ENCODE peak calls at places on chromosome 11, in five cellular contexts. V is fibroblast of mammary gland, Z is epithelial cell of esophagus, A is cardiac muscle cell, H is foreskin fibroblast. M is an unnamed sample.

GRCh38 chr11:34150494-34151151 is 45.2 kb downstream of the NAT10 start:
- DNase-seq in V (peak; percentile 65), Z (no peak), A (no peak), H (peak; percentile 54), M (no peak)

GRCh38 chr11:64893194-64894069 is 15.0 kb upstream of the EHD1 start:
- DNase-seq in V (no peak), Z (no peak), A (no peak), H (no peak), M (no peak)

GRCh38 chr11:126284829-126285228 is 1.9 kb downstream of the TIRAP start:
- DNase-seq in V (peak; percentile 97), Z (peak; percentile 96), A (no peak), H (peak; percentile 92), M (peak; percentile 53)

GRCh38 chr11:36313073-36313472 is 17.0 kb downstream of the PRR5L start:
- DNase-seq in V (no peak), Z (peak; percentile 53), A (no peak), H (no peak), M (no peak)

GRCh38 chr11:116852261-116853125 is 15.1 kb upstream of the APOA1 start:
- DNase-seq in V (peak; percentile 80), Z (peak; percentile 64), A (no peak), H (peak; percentile 68), M (no peak)

GRCh38 chr11:405323-405975 is 9.3 kb downstream of the SIGIRR start:
- DNase-seq in V (peak; percentile 27), Z (no peak), A (no peak), H (no peak), M (no peak)

GRCh38 chr11:103326070-103326794 is 217.0 kb downstream of the DYNC2H1 start:
- DNase-seq in V (peak; percentile 84), Z (peak; percentile 75), A (peak; percentile 62), H (peak; percentile 60), M (peak; percentile 50)

GRCh38 chr11:103294516-103294915 is 185.3 kb downstream of the DYNC2H1 start:
- DNase-seq in V (peak; percentile 6), Z (peak; percentile 31), A (no peak), H (no peak), M (no peak)

GRCh38 chr11:87743002-87743401 is 432.2 kb downstream of the RAB38 start:
- DNase-seq in V (no peak), Z (no peak), A (peak; percentile 23), H (no peak), M (no peak)

GRCh38 chr11:128939591-128939990 is 3.1 kb downstream of the TP53AIP1 start:
- DNase-seq in V (no peak), Z (peak; percentile 46), A (no peak), H (no peak), M (no peak)
- H3K4me3 ChIP-seq in V (no peak overlapping the region), Z (no peak overlapping the region), A (no peak overlapping the region), H (no peak overlapping the region), M (no peak overlapping the region)

GRCh38 chr11:2451916-2452694 is 7.3 kb downstream of the KCNQ1 start:
- DNase-seq in V (peak; percentile 23), Z (no peak), A (no peak), H (peak; percentile 6), M (no peak)
- H3K4me3 ChIP-seq in V (no peak overlapping the region), Z (no peak overlapping the region), A (no peak overlapping the region), H (no peak overlapping the region), M (no peak overlapping the region)

GRCh38 chr11:114400222-114400973 is at the start of the genes C11orf71 and RBM7:
- DNase-seq in V (peak; percentile 98), Z (peak; percentile 98), A (peak; percentile 97), H (peak; percentile 99), M (peak; percentile 95)

GRCh38 chr11:114399903-114400221 is 449 bp downstream of the C11orf71 start:
- DNase-seq in V (no peak), Z (peak; percentile 58), A (peak; percentile 82), H (no peak), M (no peak)

GRCh38 chr11:114399490-114399889 is 821 bp downstream of the C11orf71 start:
- DNase-seq in V (peak; percentile 14), Z (no peak), A (peak; percentile 20), H (no peak), M (no peak)

GRCh38 chr11:114397349-114397982 is 2.8 kb downstream of the C11orf71 start:
- DNase-seq in V (peak; percentile 14), Z (no peak), A (no peak), H (peak; percentile 17), M (no peak)

GRCh38 chr11:114398303-114398920 is 1.9 kb downstream of the C11orf71 start:
- DNase-seq in V (no peak), Z (peak; percentile 31), A (no peak), H (no peak), M (no peak)
- H3K4me3 ChIP-seq in V (no peak overlapping the region), Z (no peak overlapping the region), A (peak overlapping the region; percentile 84), H (no peak overlapping the region), M (no peak overlapping the region)

GRCh38 chr11:111413849-111414248 is 34.8 kb upstream of the POU2AF1 start:
- DNase-seq in V (no peak), Z (no peak), A (no peak), H (no peak), M (no peak)

GRCh38 chr11:111412293-111412692 is 33.2 kb upstream of the POU2AF1 start:
- DNase-seq in V (no peak), Z (no peak), A (no peak), H (no peak), M (no peak)

GRCh38 chr11:111409915-111410314 is 30.8 kb upstream of the POU2AF1 start:
- DNase-seq in V (no peak), Z (no peak), A (no peak), H (no peak), M (no peak)

GRCh38 chr11:111410951-111411350 is 31.9 kb upstream of the POU2AF1 start:
- DNase-seq in V (no peak), Z (no peak), A (no peak), H (no peak), M (no peak)

DNA sequence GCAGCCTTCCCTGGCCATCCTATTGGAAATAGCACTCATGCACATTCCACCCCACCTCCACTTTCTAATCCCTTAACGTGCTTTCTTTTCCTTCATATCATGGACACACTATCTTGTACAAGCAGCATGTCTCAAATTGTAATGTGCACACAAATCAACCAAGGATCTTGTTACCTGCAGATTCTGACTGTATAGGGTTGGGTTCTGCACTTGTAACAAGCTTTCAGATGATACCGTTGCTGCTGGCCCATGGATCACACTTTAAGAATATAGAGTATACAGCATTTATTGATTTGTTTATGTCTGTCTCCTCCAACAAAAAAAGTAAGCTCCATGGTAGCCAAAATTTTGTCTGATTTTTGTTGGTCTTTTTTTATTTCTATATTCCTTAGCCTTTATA is 32.4 kb upstream of the POU2AF1 start:
- DNase-seq in V (no peak), Z (no peak), A (no peak), H (no peak), M (no peak)
- H3K4me3 ChIP-seq in V (no peak overlapping the region), Z (no peak overlapping the region), A (no peak overlapping the region), H (no peak overlapping the region), M (no peak overlapping the region)

GRCh38 chr11:121221801-121222200 is 70.8 kb upstream of the SC5D start:
- DNase-seq in V (no peak), Z (no peak), A (no peak), H (no peak), M (no peak)
- H3K4me3 ChIP-seq in V (no peak overlapping the region), Z (no peak overlapping the region), A (no peak overlapping the region), H (no peak overlapping the region), M (no peak overlapping the region)

M was measured in HAP-1.